ENCODE peak calls at places on chromosomes 7 and 10, in seven cellular contexts. S, N, Y, J, T, E and U are unnamed samples.

GRCh38 chr10:79116801-79117723 is 48.3 kb downstream of the ZMIZ1 start:
- DNase-seq in S (peak; percentile 63), N (peak; percentile 59), Y (peak; percentile 85), J (peak; percentile 50), T (no peak), E (peak; percentile 43), U (peak; percentile 84)

GRCh38 chr7:121832347-121832746 is 40.6 kb upstream of the PTPRZ1 start:
- DNase-seq in S (no peak), N (no peak), Y (no peak), J (peak; percentile 44), T (no peak), E (no peak), U (no peak)

GRCh38 chr7:94357076-94357475 is 37.6 kb upstream of the COL1A2 start:
- DNase-seq in S (no peak), N (no peak), Y (no peak), J (no peak), T (no peak), E (no peak), U (no peak)

GRCh38 chr7:48089415-48089975 is 430 bp downstream of the UPP1 start:
- DNase-seq in S (no peak), N (no peak), Y (no peak), J (peak; percentile 51), T (peak; percentile 89), E (peak; percentile 41), U (peak; percentile 75)

GRCh38 chr10:35421553-35422178 is 85.4 kb downstream of the CCNY start:
- DNase-seq in S (no peak), N (no peak), Y (no peak), J (no peak), T (no peak), E (peak; percentile 86), U (no peak)

GRCh38 chr10:15169555-15170407 is 1.3 kb upstream of the NMT2 start:
- DNase-seq in S (peak; percentile 41), N (peak; percentile 12), Y (no peak), J (no peak), T (no peak), E (no peak), U (no peak)

GRCh38 chr10:50224330-50224952 is 26.9 kb downstream of the ASAH2 start:
- DNase-seq in S (peak; percentile 80), N (no peak), Y (no peak), J (peak; percentile 37), T (no peak), E (peak; percentile 68), U (no peak)

GRCh38 chr7:88104732-88105131 is 115.1 kb downstream of the SRI start:
- DNase-seq in S (no peak), N (no peak), Y (no peak), J (no peak), T (no peak), E (no peak), U (no peak)

GRCh38 chr7:46257766-46258448 is 336.8 kb upstream of the IGFBP3 start:
- DNase-seq in S (no peak), N (no peak), Y (no peak), J (no peak), T (no peak), E (peak; percentile 79), U (no peak)

GRCh38 chr10:93566435-93567276 is at the start of gene FFAR4:
- DNase-seq in S (no peak), N (peak; percentile 14), Y (peak; percentile 76), J (peak; percentile 50), T (no peak), E (peak; percentile 3), U (peak; percentile 61)

GRCh38 chr10:91980319-91980718 is 56.7 kb downstream of the BTAF1 start:
- DNase-seq in S (no peak), N (no peak), Y (no peak), J (no peak), T (no peak), E (no peak), U (no peak)

GRCh38 chr10:97858001-97858439 is 8.4 kb downstream of the GOLGA7B start:
- DNase-seq in S (no peak), N (no peak), Y (no peak), J (no peak), T (no peak), E (peak; percentile 11), U (no peak)

GRCh38 chr7:138204989-138205298 is 128.7 kb downstream of the AKR1D1 start:
- DNase-seq in S (no peak), N (no peak), Y (no peak), J (no peak), T (no peak), E (no peak), U (no peak)

GRCh38 chr7:6392712-6393666 is 54.8 kb downstream of the DAGLB start:
- DNase-seq in S (peak; percentile 50), N (peak; percentile 82), Y (peak; percentile 74), J (peak; percentile 89), T (peak; percentile 82), E (peak; percentile 88), U (peak; percentile 88)

GRCh38 chr7:128409435-128410091 is at the start of gene IMPDH1:
- DNase-seq in S (peak; percentile 70), N (peak; percentile 89), Y (peak; percentile 93), J (peak; percentile 94), T (peak; percentile 94), E (peak; percentile 83), U (peak; percentile 93)

GRCh38 chr7:28358423-28358868 is 53.9 kb upstream of the CREB5 start:
- DNase-seq in S (peak; percentile 18), N (no peak), Y (no peak), J (no peak), T (no peak), E (peak; percentile 72), U (no peak)

GRCh38 chr7:91915401-91916067 is 25.1 kb upstream of the AKAP9 start:
- DNase-seq in S (no peak), N (no peak), Y (no peak), J (no peak), T (no peak), E (peak; percentile 13), U (no peak)

GRCh38 chr7:114085592-114086490 is 167.0 kb upstream of the PPP1R3A start:
- DNase-seq in S (peak; percentile 91), N (peak; percentile 67), Y (peak; percentile 87), J (peak; percentile 76), T (peak; percentile 92), E (peak; percentile 79), U (peak; percentile 87)

GRCh38 chr7:97868788-97869187 is 3.4 kb downstream of the ASNS start:
- DNase-seq in S (no peak), N (no peak), Y (no peak), J (no peak), T (no peak), E (peak; percentile 5), U (no peak)

GRCh38 chr7:97859606-97860204 is 12.5 kb downstream of the ASNS start:
- DNase-seq in S (no peak), N (no peak), Y (no peak), J (no peak), T (no peak), E (no peak), U (no peak)

GRCh38 chr7:129332354-129333056 is 101.7 kb upstream of the STRIP2 start:
- DNase-seq in S (no peak), N (no peak), Y (no peak), J (no peak), T (no peak), E (peak; percentile 42), U (no peak)

GRCh38 chr7:125644113-125644512 is 714.5 kb upstream of the POT1 start:
- DNase-seq in S (no peak), N (no peak), Y (no peak), J (no peak), T (no peak), E (no peak), U (no peak)

DNA sequence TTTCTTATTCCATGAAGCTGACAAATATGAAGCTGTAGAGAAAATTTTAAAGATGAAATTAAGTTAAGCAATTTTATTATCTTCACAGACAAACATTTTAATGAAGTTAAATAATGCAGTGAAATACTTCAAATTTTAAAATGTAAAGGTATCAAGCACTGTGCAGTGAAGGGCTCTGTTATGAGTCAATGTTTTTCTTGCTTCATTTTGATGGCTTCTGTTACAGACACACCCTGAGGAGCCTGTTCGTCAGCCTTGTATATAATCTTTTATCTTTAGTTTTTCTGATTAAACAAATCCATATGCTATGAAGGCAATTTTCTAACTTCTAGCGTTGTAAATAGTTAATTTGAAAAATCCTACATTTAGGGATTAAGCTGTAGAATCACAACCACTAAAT is 18.6 kb downstream of the VSTM2A start:
- DNase-seq in S (no peak), N (no peak), Y (no peak), J (no peak), T (no peak), E (no peak), U (no peak)
- H3K4me3 ChIP-seq in S (no peak overlapping the region), N (no peak overlapping the region), Y (no peak overlapping the region), J (no peak overlapping the region), T (no peak overlapping the region), E (no peak overlapping the region), U (no peak overlapping the region)

GRCh38 chr7:102111758-102112119 is 174.9 kb upstream of the SH2B2 start:
- DNase-seq in S (no peak), N (no peak), Y (no peak), J (no peak), T (peak; percentile 39), E (no peak), U (no peak)

GRCh38 chr7:102106625-102107024 is 180.0 kb upstream of the SH2B2 start:
- DNase-seq in S (no peak), N (no peak), Y (peak; percentile 75), J (no peak), T (no peak), E (no peak), U (no peak)

GRCh38 chr7:102107474-102108104 is 179.1 kb upstream of the SH2B2 start:
- DNase-seq in S (no peak), N (no peak), Y (no peak), J (no peak), T (no peak), E (no peak), U (no peak)

GRCh38 chr7:102115181-102115580 is 171.5 kb upstream of the SH2B2 start:
- DNase-seq in S (no peak), N (no peak), Y (no peak), J (no peak), T (no peak), E (no peak), U (no peak)

GRCh38 chr7:102111063-102111757 is 175.5 kb upstream of the SH2B2 start:
- DNase-seq in S (no peak), N (no peak), Y (no peak), J (no peak), T (no peak), E (peak; percentile 20), U (no peak)
- H3K4me3 ChIP-seq in S (no peak overlapping the region), N (no peak overlapping the region), Y (no peak overlapping the region), J (no peak overlapping the region), T (no peak overlapping the region), E (no peak overlapping the region), U (no peak overlapping the region)

GRCh38 chr10:9757176-9757575 is 1260.5 kb upstream of the CELF2 start:
- DNase-seq in S (no peak), N (no peak), Y (no peak), J (no peak), T (no peak), E (no peak), U (no peak)
- H3K4me3 ChIP-seq in S (no peak overlapping the region), N (no peak overlapping the region), Y (no peak overlapping the region), J (no peak overlapping the region), T (no peak overlapping the region), E (no peak overlapping the region), U (no peak overlapping the region)

GRCh38 chr7:101804642-101805401 is 12.6 kb upstream of the CUX1 start:
- DNase-seq in S (peak; percentile 34), N (no peak), Y (no peak), J (peak; percentile 30), T (no peak), E (no peak), U (no peak)

GRCh38 chr7:101804087-101804631 is 13.3 kb upstream of the CUX1 start:
- DNase-seq in S (peak; percentile 6), N (no peak), Y (no peak), J (no peak), T (no peak), E (no peak), U (no peak)

GRCh38 chr7:101803203-101804086 is 14.0 kb upstream of the CUX1 start:
- DNase-seq in S (no peak), N (no peak), Y (no peak), J (no peak), T (no peak), E (no peak), U (no peak)
- H3K4me3 ChIP-seq in S (no peak overlapping the region), N (no peak overlapping the region), Y (no peak overlapping the region), J (no peak overlapping the region), T (no peak overlapping the region), E (no peak overlapping the region), U (no peak overlapping the region)